ENCODE peak calls at places on chromosomes 7 and 10, in four cellular contexts. Z is HepG2, I is GM12878, V is K562. C is an unnamed sample.

GRCh38 chr10:14397069-14397468 is 66.3 kb upstream of the FRMD4A start:
- DNase-seq in Z (no peak), I (no peak), V (no peak), C (no peak)

GRCh38 chr7:68629-69028 is 123.7 kb upstream of the FAM20C start:
- DNase-seq in Z (no peak), I (no peak), V (peak; percentile 61), C (no peak)

GRCh38 chr7:67470256-67470751 is 473.7 kb downstream of the TYW1 start:
- DNase-seq in Z (no peak), I (no peak), V (no peak), C (no peak)

GRCh38 chr10:51892965-51893658 is 193.7 kb upstream of the CSTF2T start:
- DNase-seq in Z (peak; percentile 10), I (no peak), V (no peak), C (peak; percentile 65)

GRCh38 chr7:95596183-95597135 is at the start of gene PDK4:
- DNase-seq in Z (no peak), I (no peak), V (no peak), C (peak; percentile 56)

GRCh38 chr7:155211173-155211572 is 86.5 kb upstream of the INSIG1 start:
- DNase-seq in Z (no peak), I (no peak), V (no peak), C (no peak)

GRCh38 chr7:39927018-39927417 is 23.0 kb upstream of the CDK13 start:
- DNase-seq in Z (no peak), I (no peak), V (no peak), C (no peak)

GRCh38 chr10:42962902-42963231 is 114.0 kb upstream of the RET start:
- DNase-seq in Z (no peak), I (no peak), V (no peak), C (no peak)

GRCh38 chr10:106439366-106439765 is 725.1 kb downstream of the SORCS1 start:
- DNase-seq in Z (no peak), I (no peak), V (no peak), C (no peak)

GRCh38 chr7:18407385-18407784 is 88.2 kb upstream of the HDAC9 start:
- DNase-seq in Z (no peak), I (no peak), V (no peak), C (no peak)

GRCh38 chr7:107622429-107622828 is 38.2 kb upstream of the SLC26A4 start:
- DNase-seq in Z (no peak), I (no peak), V (no peak), C (no peak)

GRCh38 chr10:124917168-124917938 is 24.6 kb upstream of the ZRANB1 start:
- DNase-seq in Z (peak; percentile 39), I (no peak), V (peak; percentile 65), C (peak; percentile 70)

GRCh38 chr7:146235210-146235609 is 118.6 kb downstream of the CNTNAP2 start:
- DNase-seq in Z (no peak), I (no peak), V (no peak), C (no peak)

GRCh38 chr10:78893217-78893616 is 175.5 kb upstream of the ZMIZ1 start:
- DNase-seq in Z (no peak), I (no peak), V (no peak), C (no peak)

GRCh38 chr7:1493571-1493970 is 10.6 kb downstream of the INTS1 start:
- DNase-seq in Z (no peak), I (no peak), V (no peak), C (no peak)

GRCh38 chr7:1494447-1494846 is 9.7 kb downstream of the INTS1 start:
- DNase-seq in Z (no peak), I (no peak), V (no peak), C (no peak)

GRCh38 chr7:1492221-1492620 is 12.0 kb downstream of the INTS1 start:
- DNase-seq in Z (no peak), I (no peak), V (no peak), C (no peak)

GRCh38 chr7:1492640-1493039 is 11.5 kb downstream of the INTS1 start:
- DNase-seq in Z (no peak), I (no peak), V (no peak), C (no peak)

GRCh38 chr7:1493129-1493528 is 11.1 kb downstream of the INTS1 start:
- DNase-seq in Z (no peak), I (no peak), V (peak; percentile 46), C (no peak)
- TF ChIP-seq TARDBP in Z (no peak), I (no peak), V (no peak), C (no peak)

DNA sequence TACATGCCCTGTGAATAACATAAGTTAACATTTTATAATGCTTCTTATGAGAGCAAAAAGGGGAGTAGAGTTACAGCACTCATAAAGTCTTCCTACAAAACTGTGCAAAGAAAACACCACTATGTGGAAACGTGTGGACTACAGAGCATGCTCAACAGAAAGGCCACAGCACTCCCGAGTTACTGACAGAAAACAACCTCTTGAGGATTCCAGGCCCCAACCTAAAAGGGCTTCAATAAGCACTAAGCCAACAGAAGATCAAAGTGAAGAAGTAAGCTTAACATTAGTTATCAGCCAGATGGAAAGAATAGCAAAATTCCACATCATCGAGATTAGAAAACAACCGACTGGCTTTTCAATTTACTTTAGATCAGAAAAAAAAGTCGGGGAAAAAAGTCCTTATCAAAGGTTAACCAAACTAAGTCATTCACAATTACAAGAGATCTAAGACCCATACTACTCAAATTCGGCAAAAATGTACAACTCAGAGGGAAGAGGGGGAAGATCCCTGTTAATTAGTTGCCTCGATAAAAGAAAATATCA is 1.5 kb downstream of the KBTBD2 start:
- DNase-seq in Z (peak; percentile 52), I (no peak), V (no peak), C (no peak)
- TF ChIP-seq FOXM1 in Z (no peak), I (no peak), V (no peak), C (no peak)

GRCh38 chr7:74015670-74016069 is 12.3 kb upstream of the ELN start:
- DNase-seq in Z (no peak), I (no peak), V (no peak), C (no peak)

GRCh38 chr7:74010407-74010806 is 17.6 kb upstream of the ELN start:
- DNase-seq in Z (no peak), I (no peak), V (no peak), C (no peak)

GRCh38 chr7:74013539-74014272 is 14.3 kb upstream of the ELN start:
- DNase-seq in Z (no peak), I (no peak), V (no peak), C (no peak)

GRCh38 chr7:74009719-74010118 is 18.3 kb upstream of the ELN start:
- DNase-seq in Z (no peak), I (no peak), V (no peak), C (no peak)

GRCh38 chr7:74012842-74013249 is 15.1 kb upstream of the ELN start:
- DNase-seq in Z (no peak), I (peak; percentile 26), V (no peak), C (no peak)
- TF ChIP-seq TARDBP in Z (no peak), I (no peak), V (no peak), C (no peak)

GRCh38 chr7:32890553-32891045 is 961 bp downstream of the KBTBD2 start:
- DNase-seq in Z (peak; percentile 44), I (peak; percentile 46), V (peak; percentile 21), C (peak; percentile 37)
- TF ChIP-seq FOXM1 in Z (no peak), I (peak; percentile 61), V (no peak), C (peak; percentile 60)

C was measured in HEK293T.